ENCODE peak calls at places on chromosomes 2 and 18, in four cellular contexts. J, M, G and R are unnamed samples.

GRCh38 chr2:179417436-179417949 is 152.9 kb upstream of the SESTD1 start:
- DNase-seq in M (no peak), G (no peak), J (no peak), R (no peak)

GRCh38 chr2:46001290-46001689 is 295.9 kb upstream of the EPAS1 start:
- DNase-seq in G (no peak), J (no peak), M (no peak), R (no peak)

GRCh38 chr2:86368181-86368824 is 30.9 kb upstream of the REEP1 start:
- DNase-seq in G (peak; percentile 87), M (peak; percentile 12), J (peak; percentile 69), R (no peak)

GRCh38 chr2:147156970-147157369 is 687.9 kb upstream of the ACVR2A start:
- DNase-seq in J (no peak), M (no peak), G (no peak), R (no peak)

GRCh38 chr2:167454036-167454435 is 565.8 kb downstream of the XIRP2 start:
- DNase-seq in M (no peak), G (no peak), J (no peak), R (no peak)

GRCh38 chr2:15784886-15785801 is 155.2 kb upstream of the MYCN start:
- DNase-seq in M (no peak), G (no peak), J (no peak), R (no peak)

GRCh38 chr2:105361132-105361889 is 24.0 kb downstream of the C2orf49 start:
- DNase-seq in J (no peak), M (no peak), G (no peak), R (no peak)

GRCh38 chr2:62736899-62737559 is 31.5 kb downstream of the EHBP1 start:
- DNase-seq in M (no peak), G (no peak), J (no peak), R (no peak)

GRCh38 chr18:11500153-11501122 is 109.0 kb upstream of the SLC35G4 start:
- DNase-seq in J (no peak), G (no peak), M (peak; percentile 85), R (peak; percentile 96)

GRCh38 chr2:73359915-73360697 is 25.5 kb upstream of the ALMS1 start:
- DNase-seq in G (peak; percentile 21), M (no peak), J (no peak), R (no peak)

GRCh38 chr2:172861163-172861562 is 125.5 kb downstream of the RAPGEF4 start:
- DNase-seq in J (no peak), G (no peak), M (no peak), R (no peak)

GRCh38 chr2:233033672-233034071 is 1.2 kb downstream of the NEU2 start:
- DNase-seq in M (no peak), G (no peak), J (no peak), R (no peak)

GRCh38 chr18:41545091-41545888 is 409.7 kb upstream of the PIK3C3 start:
- DNase-seq in J (no peak), M (no peak), G (no peak), R (no peak)

GRCh38 chr2:158745067-158745865 is 49.9 kb upstream of the DAPL1 start:
- DNase-seq in J (peak; percentile 60), G (peak; percentile 56), M (peak; percentile 59), R (peak; percentile 24)

GRCh38 chr18:49898421-49898820 is 85.1 kb upstream of the ACAA2 start:
- DNase-seq in G (no peak), J (peak; percentile 88), M (peak; percentile 28), R (peak; percentile 13)

GRCh38 chr18:52275817-52276216 is 64.2 kb upstream of the DCC start:
- DNase-seq in J (no peak), M (no peak), G (no peak), R (no peak)

GRCh38 chr18:30446605-30447004 is 595.9 kb downstream of the DSC3 start:
- DNase-seq in G (no peak), M (no peak), J (peak; percentile 13), R (no peak)

GRCh38 chr2:166239548-166239947 is 111.7 kb upstream of the SCN1A start:
- DNase-seq in M (peak; percentile 71), J (no peak), G (no peak), R (peak; percentile 46)

GRCh38 chr2:105099153-105099552 is 61.3 kb downstream of the MRPS9 start:
- DNase-seq in M (no peak), J (no peak), G (no peak), R (no peak)

GRCh38 chr2:26336719-26337118 is 9.2 kb upstream of the SELENOI start:
- DNase-seq in J (no peak), G (no peak), M (no peak), R (no peak)

GRCh38 chr2:67394734-67395133 is 2.4 kb upstream of the ETAA1 start:
- DNase-seq in M (peak; percentile 16), J (no peak), G (no peak), R (peak; percentile 34)

GRCh38 chr18:78196280-78196679 is 783.3 kb upstream of the SALL3 start:
- DNase-seq in J (no peak), G (no peak), M (no peak), R (no peak)

GRCh38 chr2:83282851-83283250 is 1176.2 kb downstream of the SUCLG1 start:
- DNase-seq in G (no peak), J (no peak), M (no peak), R (no peak)

GRCh38 chr18:63974991-63975390 is 5.1 kb downstream of the SERPINB8 start:
- DNase-seq in M (no peak), J (no peak), G (no peak), R (no peak)

GRCh38 chr2:135819211-135819610 is 17.8 kb downstream of the LCT start:
- DNase-seq in J (no peak), M (no peak), G (peak; percentile 52), R (no peak)

GRCh38 chr2:104474725-104475124 is 379.2 kb upstream of the POU3F3 start:
- DNase-seq in M (no peak), G (no peak), J (no peak), R (no peak)

GRCh38 chr2:91477731-91478672 is 2786.5 kb downstream of the RPIA start:
- DNase-seq in M (no peak), J (no peak), G (peak; percentile 56), R (no peak)

GRCh38 chr2:230947908-230948365 is 22.9 kb upstream of the GPR55 start:
- DNase-seq in M (no peak), J (peak; percentile 17), G (no peak), R (no peak)

GRCh38 chr18:57428221-57429150 is 6.7 kb upstream of the ONECUT2 start:
- DNase-seq in M (no peak), G (no peak), J (peak; percentile 45), R (no peak)

GRCh38 chr2:199431748-199432213 is 26.0 kb downstream of the SATB2 start:
- DNase-seq in M (no peak), G (no peak), J (peak; percentile 33), R (no peak)

GRCh38 chr18:61556316-61556715 is 223.1 kb downstream of the CDH20 start:
- DNase-seq in G (no peak), M (no peak), J (no peak), R (no peak)

GRCh38 chr2:197915548-197916265 is 111.3 kb downstream of the PLCL1 start:
- DNase-seq in J (no peak), G (no peak), M (peak; percentile 5), R (peak; percentile 82)

GRCh38 chr2:150081775-150082517 is 405.5 kb downstream of the RND3 start:
- DNase-seq in M (peak; percentile 31), J (no peak), G (no peak), R (no peak)

GRCh38 chr2:240569998-240570530 is 1.8 kb downstream of the RNPEPL1 start:
- DNase-seq in G (no peak), J (no peak), M (no peak), R (no peak)